ENCODE peak calls at places on chromosomes 11 and 22, in seven cellular contexts. O is CD8-positive, alpha-beta T cell; H is cardiac fibroblast; M is HFFc6; T is cardiac muscle cell; D is thoracic aorta; Q is PC-3. E is an unnamed sample.

GRCh38 chr22:35632902-35633301 is 15.3 kb upstream of the APOL6 start:
- DNase-seq in O (no peak), H (no peak), M (no peak), T (no peak), D (no peak), Q (no peak), E (no peak)

GRCh38 chr11:111531156-111531555 is 9.4 kb upstream of the LAYN start:
- DNase-seq in O (no peak), H (peak), M (no peak), T (no peak), D (no peak), Q (peak), E (no peak)

GRCh38 chr11:65132238-65132987 is 1.9 kb downstream of the SYVN1 start:
- DNase-seq in O (no peak), H (no peak), M (no peak), T (no peak), D (no peak), Q (no peak), E (no peak)

GRCh38 chr11:76705834-76706233 is 35.3 kb upstream of the LRRC32 start:
- DNase-seq in O (no peak), H (no peak), M (no peak), T (no peak), D (no peak), Q (no peak), E (no peak)

GRCh38 chr11:58058276-58059010 is 27.7 kb downstream of the OR6Q1 start:
- DNase-seq in O (no peak), H (no peak), M (no peak), T (no peak), D (no peak), Q (peak), E (no peak)

GRCh38 chr11:76781046-76781801 is 1.9 kb upstream of the TSKU start:
- DNase-seq in O (no peak), H (no peak), M (no peak), T (no peak), D (no peak), Q (no peak), E (peak)

GRCh38 chr11:110712643-110713468 is 619 bp upstream of the ARHGAP20 start:
- DNase-seq in O (no peak), H (peak), M (no peak), T (peak), D (no peak), Q (no peak), E (no peak)

GRCh38 chr11:126420730-126421083 is 65.2 kb downstream of the ST3GAL4 start:
- DNase-seq in O (no peak), H (no peak), M (no peak), T (no peak), D (no peak), Q (no peak), E (no peak)

GRCh38 chr11:64238999-64239398 is 1.9 kb upstream of the FKBP2 start:
- DNase-seq in O (no peak), H (no peak), M (no peak), T (no peak), D (no peak), Q (no peak), E (no peak)

GRCh38 chr22:50340157-50340879 is 2.8 kb upstream of the PPP6R2 start:
- DNase-seq in O (no peak), H (no peak), M (no peak), T (peak), D (no peak), Q (no peak), E (no peak)

GRCh38 chr11:76574406-76574805 is 96.1 kb downstream of the LRRC32 start:
- DNase-seq in O (no peak), H (no peak), M (peak), T (no peak), D (no peak), Q (no peak), E (no peak)

GRCh38 chr22:35887296-35887875 is 141.2 kb downstream of the RBFOX2 start:
- DNase-seq in O (no peak), H (no peak), M (no peak), T (no peak), D (no peak), Q (peak), E (no peak)

GRCh38 chr11:6061475-6061874 is 30.9 kb upstream of the OR56A1 start:
- DNase-seq in O (no peak), H (no peak), M (no peak), T (no peak), D (no peak), Q (no peak), E (no peak)

GRCh38 chr11:92057849-92058442 is 166.7 kb upstream of the FAT3 start:
- DNase-seq in O (no peak), H (no peak), M (no peak), T (no peak), D (no peak), Q (no peak), E (no peak)

GRCh38 chr22:25448435-25449051 is 115.9 kb upstream of the GRK3 start:
- DNase-seq in O (no peak), H (peak), M (peak), T (peak), D (no peak), Q (peak), E (no peak)

GRCh38 chr11:47946682-47947575 is 33.4 kb upstream of the PTPRJ start:
- DNase-seq in O (no peak), H (peak), M (peak), T (no peak), D (peak), Q (peak), E (peak)

GRCh38 chr22:49084203-49084602 is 743.5 kb downstream of the BRD1 start:
- DNase-seq in O (no peak), H (no peak), M (no peak), T (no peak), D (no peak), Q (peak), E (no peak)

GRCh38 chr11:43937434-43938411 is 4.7 kb upstream of the C11orf96 start:
- DNase-seq in O (no peak), H (peak), M (peak), T (no peak), D (no peak), Q (peak), E (no peak)

GRCh38 chr22:34324763-34325162 is 404.5 kb upstream of the LARGE1 start:
- DNase-seq in O (no peak), H (no peak), M (no peak), T (no peak), D (no peak), Q (no peak), E (no peak)

GRCh38 chr11:73196576-73196975 is 21.5 kb upstream of the P2RY2 start:
- DNase-seq in O (no peak), H (no peak), M (no peak), T (no peak), D (no peak), Q (no peak), E (no peak)

GRCh38 chr11:22069844-22070243 is 123.0 kb upstream of the ANO5 start:
- DNase-seq in O (no peak), H (no peak), M (no peak), T (no peak), D (no peak), Q (no peak), E (no peak)

GRCh38 chr11:47950396-47950795 is 30.0 kb upstream of the PTPRJ start:
- DNase-seq in O (peak), H (peak), M (no peak), T (no peak), D (no peak), Q (no peak), E (no peak)

DNA sequence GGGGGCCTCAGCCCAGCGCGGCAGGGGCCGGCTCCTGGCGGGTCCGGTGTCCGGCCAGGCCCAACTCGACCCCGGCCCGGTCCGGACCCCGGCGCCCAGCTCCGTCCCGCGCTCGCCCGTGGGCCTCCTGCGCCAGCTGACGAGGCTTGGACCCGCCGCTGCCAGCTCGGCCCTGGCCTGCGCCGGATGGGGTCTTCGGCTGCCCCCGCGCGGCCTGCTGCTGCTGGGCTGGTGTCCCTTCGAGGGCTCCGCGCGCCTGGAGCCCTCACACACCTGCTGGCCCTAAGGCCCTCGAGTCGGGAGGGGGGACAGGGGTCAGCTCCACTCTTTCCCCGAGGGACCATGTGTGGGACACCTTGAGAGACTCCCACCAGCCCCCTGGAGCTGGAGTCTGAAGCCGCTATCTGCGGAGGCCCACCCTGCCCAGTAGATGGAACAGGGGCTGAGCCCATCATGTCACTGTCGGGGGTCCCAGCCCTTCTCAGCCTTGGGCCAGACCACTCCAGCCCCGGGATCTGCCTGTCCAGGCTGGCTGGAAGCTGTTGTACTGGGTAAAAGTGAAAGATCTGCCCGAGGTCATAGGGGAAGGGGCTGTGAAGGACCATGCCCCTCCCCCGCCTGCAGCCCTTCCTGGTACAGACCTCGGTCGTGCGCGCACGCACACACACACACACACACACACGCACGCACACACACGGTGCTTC is 768 bp upstream of the CDKN1C start:
- DNase-seq in O (no peak), H (no peak), M (no peak), T (peak), D (no peak), Q (no peak), E (no peak)
- TF ChIP-seq CTCF in O (no peak), H (peak), M (peak), T (peak), D (no peak), Q (no peak), E (peak)

GRCh38 chr11:134597452-134597851 is 185.4 kb upstream of the B3GAT1 start:
- DNase-seq in O (no peak), H (no peak), M (no peak), T (no peak), D (no peak), Q (no peak), E (no peak)

GRCh38 chr11:134587345-134587744 is 175.3 kb upstream of the B3GAT1 start:
- DNase-seq in O (no peak), H (no peak), M (no peak), T (no peak), D (no peak), Q (no peak), E (no peak)

GRCh38 chr11:134596404-134596803 is 184.4 kb upstream of the B3GAT1 start:
- DNase-seq in O (no peak), H (no peak), M (no peak), T (no peak), D (no peak), Q (no peak), E (no peak)

GRCh38 chr11:134589155-134589554 is 177.1 kb upstream of the B3GAT1 start:
- DNase-seq in O (no peak), H (no peak), M (no peak), T (no peak), D (no peak), Q (no peak), E (no peak)

GRCh38 chr11:134592391-134592990 is 180.4 kb upstream of the B3GAT1 start:
- DNase-seq in O (no peak), H (no peak), M (no peak), T (peak), D (no peak), Q (no peak), E (no peak)
- TF ChIP-seq CTCF in O (no peak), H (no peak), M (peak), T (peak), D (no peak), Q (peak), E (no peak)

DNA sequence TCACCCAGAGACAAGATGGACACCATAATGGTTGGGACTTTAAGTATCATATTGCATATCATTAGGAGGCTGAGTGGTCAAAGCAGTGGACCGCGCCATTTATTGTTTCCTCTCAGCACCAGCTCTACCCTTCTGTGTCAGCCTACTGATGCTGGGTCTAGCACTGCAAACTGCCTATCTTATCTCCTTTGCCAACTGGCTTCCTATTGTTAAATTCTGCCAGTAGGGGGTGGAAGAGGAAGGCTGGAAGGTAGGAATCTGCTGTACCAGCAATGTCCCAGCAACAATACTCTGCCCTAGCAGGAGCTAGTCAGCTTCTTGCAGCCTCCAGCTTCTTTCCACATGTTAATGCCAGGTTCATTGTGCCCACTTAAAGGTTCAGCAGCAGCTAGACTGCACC is 367.1 kb upstream of the PDGFD start:
- DNase-seq in O (no peak), H (peak), M (no peak), T (no peak), D (no peak), Q (peak), E (no peak)
- TF ChIP-seq CTCF in O (peak), H (peak), M (no peak), T (no peak), D (no peak), Q (peak), E (peak)

GRCh38 chr11:7570938-7571337 is 57.1 kb downstream of the PPFIBP2 start:
- DNase-seq in O (no peak), H (no peak), M (no peak), T (no peak), D (no peak), Q (no peak), E (no peak)
- TF ChIP-seq CTCF in O (no peak), H (no peak), M (no peak), T (no peak), D (no peak), Q (no peak), E (peak)

GRCh38 chr22:37419370-37419915 is 7.8 kb downstream of the ELFN2 start:
- DNase-seq in O (no peak), H (no peak), M (no peak), T (no peak), D (no peak), Q (no peak), E (no peak)

GRCh38 chr22:37421468-37421877 is 5.8 kb downstream of the ELFN2 start:
- DNase-seq in O (no peak), H (no peak), M (no peak), T (no peak), D (no peak), Q (no peak), E (no peak)

GRCh38 chr22:37418627-37419369 is 8.5 kb downstream of the ELFN2 start:
- DNase-seq in O (no peak), H (no peak), M (no peak), T (no peak), D (no peak), Q (no peak), E (no peak)

GRCh38 chr22:37419916-37420655 is 7.2 kb downstream of the ELFN2 start:
- DNase-seq in O (no peak), H (no peak), M (no peak), T (peak), D (no peak), Q (peak), E (no peak)

GRCh38 chr22:37420656-37421467 is 6.4 kb downstream of the ELFN2 start:
- DNase-seq in O (no peak), H (peak), M (no peak), T (no peak), D (no peak), Q (no peak), E (no peak)
- TF ChIP-seq CTCF in O (no peak), H (peak), M (peak), T (no peak), D (no peak), Q (no peak), E (no peak)

DNA sequence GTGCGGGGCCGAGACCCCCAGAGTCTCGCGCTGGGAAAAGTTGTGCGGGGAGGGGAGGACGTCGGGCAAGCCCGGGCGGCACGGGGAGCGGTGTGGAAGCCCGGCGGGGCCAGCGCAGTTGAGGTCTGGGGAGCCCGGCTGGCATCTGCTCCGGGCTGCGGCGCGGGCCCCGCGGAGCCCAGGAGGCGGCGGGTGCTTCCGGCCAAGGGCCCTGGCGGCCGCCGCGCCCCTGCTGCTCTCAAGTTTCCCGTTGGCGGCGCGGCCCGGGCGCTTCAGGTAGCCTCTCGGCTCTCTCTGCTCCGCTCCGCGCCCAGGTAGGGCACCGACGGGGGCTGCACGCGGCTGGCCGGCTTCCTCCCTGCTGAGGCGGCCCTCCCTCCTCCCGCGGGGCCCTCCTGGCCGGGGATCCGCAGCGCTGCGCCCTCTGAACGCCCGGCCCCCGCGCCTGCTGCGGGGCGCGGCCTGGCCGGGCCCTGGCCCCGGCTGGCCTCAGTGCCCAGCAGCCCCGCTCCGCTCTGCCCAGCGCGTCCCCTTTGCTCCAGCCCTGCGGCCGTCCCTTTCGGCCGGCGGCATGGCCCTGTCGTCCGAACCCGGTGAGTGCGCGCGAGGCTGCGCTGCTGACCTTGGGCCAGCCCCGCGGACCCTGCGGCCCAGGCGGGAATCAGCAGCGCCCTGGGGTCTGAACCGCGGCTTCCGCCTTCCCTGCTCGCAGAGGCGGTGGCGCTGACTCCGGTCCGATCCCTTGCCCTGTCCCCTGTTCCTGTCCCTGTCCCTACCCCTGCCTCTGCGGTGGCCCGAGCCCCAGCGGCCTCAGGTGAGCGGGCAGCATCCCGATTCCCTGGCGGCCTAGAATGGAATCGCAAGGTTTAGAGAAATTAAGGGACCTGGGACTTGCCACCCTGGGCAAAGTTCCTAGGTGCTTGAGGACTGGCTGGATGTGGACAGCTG is 4.3 kb upstream of the AMPD3 start:
- DNase-seq in O (peak), H (no peak), M (no peak), T (peak), D (no peak), Q (peak), E (no peak)
- TF ChIP-seq CTCF in O (peak), H (peak), M (peak), T (peak), D (peak), Q (peak), E (no peak)

GRCh38 chr11:46117842-46118241 is 3.4 kb downstream of the PHF21A start:
- DNase-seq in O (no peak), H (peak), M (peak), T (no peak), D (no peak), Q (no peak), E (no peak)
- TF ChIP-seq CTCF in O (peak), H (peak), M (peak), T (peak), D (no peak), Q (peak), E (peak)

GRCh38 chr22:44335903-44336803 is 23.4 kb upstream of the SHISAL1 start:
- DNase-seq in O (no peak), H (no peak), M (no peak), T (no peak), D (no peak), Q (peak), E (no peak)
- TF ChIP-seq CTCF in O (no peak), H (no peak), M (no peak), T (no peak), D (no peak), Q (peak), E (no peak)

E was measured in AG09319.